ENCODE peak calls at places on chromosomes 2 and 18, in four cellular contexts. T is cardiac fibroblast, G is PC-9, I is lower lobe of right lung. E is an unnamed sample.

GRCh38 chr2:35783723-35784122 is 571.9 kb upstream of the CRIM1 start:
- DNase-seq in T (no peak), G (peak; percentile 68), I (no peak), E (no peak)

GRCh38 chr2:44941551-44942234 is at the start of gene SIX3:
- DNase-seq in T (no peak), G (peak; percentile 65), I (no peak), E (no peak)

GRCh38 chr2:187873132-187873531 is 318.9 kb upstream of the TFPI start:
- DNase-seq in T (no peak), G (no peak), I (no peak), E (no peak)

GRCh38 chr2:70471129-70471528 is 82.5 kb downstream of the TGFA start:
- DNase-seq in T (no peak), G (peak; percentile 39), I (no peak), E (no peak)

GRCh38 chr2:8488001-8488738 is 193.7 kb upstream of the ID2 start:
- DNase-seq in T (no peak), G (no peak), I (no peak), E (no peak)

GRCh38 chr2:152336103-152336853 is 1.3 kb downstream of the FMNL2 start:
- DNase-seq in T (peak; percentile 55), G (peak; percentile 41), I (peak; percentile 72), E (peak; percentile 75)

GRCh38 chr2:52964916-52965530 is 802.6 kb upstream of the CHAC2 start:
- DNase-seq in T (no peak), G (no peak), I (no peak), E (no peak)

GRCh38 chr2:20687260-20687772 is 20.4 kb downstream of the GDF7 start:
- DNase-seq in T (no peak), G (no peak), I (no peak), E (no peak)

GRCh38 chr2:112483047-112483473 is 1.1 kb downstream of the TTL start:
- DNase-seq in T (peak; percentile 55), G (peak; percentile 40), I (no peak), E (peak; percentile 16)

GRCh38 chr2:151575338-151575737 is 158.9 kb downstream of the NEB start:
- DNase-seq in T (peak; percentile 14), G (no peak), I (no peak), E (no peak)

GRCh38 chr18:59551902-59552635 is 145.2 kb downstream of the CCBE1 start:
- DNase-seq in T (peak; percentile 72), G (no peak), I (no peak), E (no peak)

GRCh38 chr2:175097297-175097696 is 70.7 kb downstream of the ATF2 start:
- DNase-seq in T (peak; percentile 10), G (no peak), I (no peak), E (no peak)

GRCh38 chr18:32300914-32301313 is 111.1 kb downstream of the MEP1B start:
- DNase-seq in T (peak; percentile 88), G (no peak), I (no peak), E (no peak)

GRCh38 chr18:13235981-13236380 is 17.4 kb downstream of the LDLRAD4 start:
- DNase-seq in T (no peak), G (no peak), I (peak; percentile 47), E (peak; percentile 33)

GRCh38 chr2:218368150-218368528 is 11.5 kb downstream of the CATIP start:
- DNase-seq in T (no peak), G (no peak), I (peak; percentile 61), E (no peak)

GRCh38 chr2:236711440-236711839 is 141.8 kb downstream of the ACKR3 start:
- DNase-seq in T (peak; percentile 56), G (peak; percentile 83), I (no peak), E (no peak)

GRCh38 chr18:59954746-59955145 is 55.0 kb downstream of the PMAIP1 start:
- DNase-seq in T (peak; percentile 10), G (peak; percentile 83), I (no peak), E (no peak)

GRCh38 chr2:198659471-198659870 is 798.3 kb downstream of the SATB2 start:
- DNase-seq in T (no peak), G (no peak), I (no peak), E (peak; percentile 19)

GRCh38 chr2:60440761-60441160 is 112.7 kb downstream of the BCL11A start:
- DNase-seq in T (no peak), G (no peak), I (no peak), E (no peak)

GRCh38 chr2:22912398-22912797 is 472.6 kb upstream of the KLHL29 start:
- DNase-seq in T (no peak), G (no peak), I (no peak), E (no peak)

GRCh38 chr2:234770081-234770506 is 181.7 kb upstream of the SH3BP4 start:
- DNase-seq in T (peak; percentile 73), G (no peak), I (no peak), E (no peak)

GRCh38 chr2:104521247-104521646 is 332.7 kb upstream of the POU3F3 start:
- DNase-seq in T (no peak), G (no peak), I (no peak), E (no peak)

GRCh38 chr18:47990981-47991380 is 60.5 kb upstream of the SMAD2 start:
- DNase-seq in T (no peak), G (no peak), I (no peak), E (no peak)

GRCh38 chr2:285506-285905 is 2.4 kb downstream of the ALKAL2 start:
- DNase-seq in T (peak; percentile 72), G (no peak), I (no peak), E (no peak)

GRCh38 chr2:52115750-52116149 is 1083.8 kb upstream of the NRXN1 start:
- DNase-seq in T (no peak), G (no peak), I (no peak), E (no peak)

GRCh38 chr18:46097853-46098615 is at the start of gene ATP5F1A:
- DNase-seq in T (peak; percentile 85), G (peak; percentile 72), I (peak; percentile 90), E (peak; percentile 93)
- TF ChIP-seq CTCF in T (no peak), G (no peak), I (peak; percentile 18), E (no peak)

DNA sequence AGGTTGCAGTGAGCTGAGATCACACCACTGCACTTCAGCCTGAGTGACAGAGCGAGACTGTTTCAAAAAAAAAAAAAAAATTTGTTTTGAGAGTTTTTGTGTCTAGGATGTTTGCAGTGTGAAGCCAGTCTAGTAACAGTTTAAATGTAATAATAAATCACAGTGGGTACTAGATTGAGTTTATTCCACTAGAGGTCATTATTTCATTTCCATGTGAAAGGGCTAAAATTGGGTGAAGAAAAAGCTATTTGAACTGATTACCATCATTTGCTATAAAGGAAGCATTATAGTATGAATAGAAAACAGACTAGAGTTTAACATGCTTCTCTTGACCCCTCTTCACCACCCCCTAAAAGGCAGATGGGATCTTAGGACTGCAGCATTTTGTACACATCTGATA is 20.3 kb downstream of the SNRPD1 start:
- DNase-seq in T (peak; percentile 39), G (no peak), I (no peak), E (no peak)
- TF ChIP-seq CTCF in T (no peak), G (no peak), I (no peak), E (no peak)

GRCh38 chr2:121006783-121007489 is 271.3 kb downstream of the GLI2 start:
- DNase-seq in T (no peak), G (no peak), I (no peak), E (no peak)

GRCh38 chr2:121005512-121005911 is 269.8 kb downstream of the GLI2 start:
- DNase-seq in T (no peak), G (no peak), I (no peak), E (no peak)

GRCh38 chr2:121010998-121011397 is 274.0 kb downstream of the TFCP2L1 start:
- DNase-seq in T (no peak), G (no peak), I (no peak), E (no peak)

GRCh38 chr2:121007490-121007853 is 271.8 kb downstream of the GLI2 start:
- DNase-seq in T (no peak), G (no peak), I (no peak), E (no peak)

DNA sequence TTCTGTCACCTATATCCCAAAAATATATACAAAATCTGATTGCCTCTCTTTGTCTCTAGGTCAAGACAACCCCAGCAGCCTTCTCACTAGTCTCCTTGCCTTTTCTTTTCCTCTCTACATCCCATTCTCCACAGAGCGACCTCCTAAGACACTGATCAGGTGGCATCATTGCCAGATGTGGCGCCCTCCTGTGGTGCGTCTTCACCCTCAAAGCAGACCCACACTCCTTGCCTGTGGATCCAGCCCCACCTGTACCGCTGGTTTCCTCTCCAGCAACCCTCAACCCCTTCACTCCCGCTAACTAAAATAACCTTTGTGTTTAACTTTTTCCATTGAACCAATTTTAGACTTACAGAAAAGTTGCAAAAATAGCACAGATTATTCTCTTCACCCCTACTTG is 273.3 kb downstream of the GLI2 start:
- DNase-seq in T (peak; percentile 5), G (no peak), I (no peak), E (no peak)
- TF ChIP-seq CTCF in T (peak; percentile 40), G (peak; percentile 46), I (no peak), E (no peak)

GRCh38 chr2:135799738-135800137 is 37.2 kb downstream of the LCT start:
- DNase-seq in T (no peak), G (no peak), I (no peak), E (no peak)

GRCh38 chr2:135798275-135798705 is 38.7 kb downstream of the LCT start:
- DNase-seq in T (no peak), G (no peak), I (no peak), E (no peak)

GRCh38 chr2:135800513-135801460 is 36.2 kb downstream of the LCT start:
- DNase-seq in T (no peak), G (no peak), I (no peak), E (no peak)

GRCh38 chr2:135797497-135798274 is 39.3 kb downstream of the LCT start:
- DNase-seq in T (peak; percentile 85), G (peak; percentile 48), I (peak; percentile 83), E (peak; percentile 80)

DNA sequence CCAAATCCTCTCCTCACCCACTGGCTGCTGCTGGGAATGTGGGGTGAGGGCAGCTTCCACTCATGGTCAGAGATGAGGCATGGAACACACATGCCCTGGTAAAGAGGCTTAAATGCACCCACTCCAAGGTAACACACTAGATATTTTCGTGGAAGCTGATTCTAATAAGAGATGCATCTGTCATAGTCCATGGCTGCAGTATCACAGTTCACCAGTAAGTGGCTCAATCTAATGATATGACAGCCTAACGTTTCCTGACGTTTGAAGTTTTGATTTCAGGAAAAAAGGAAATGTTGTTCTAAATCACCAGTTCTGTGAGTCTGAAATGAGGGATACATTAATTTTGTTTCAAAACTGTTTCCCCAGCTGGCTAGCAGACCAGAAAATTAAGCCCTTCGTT is 38.2 kb downstream of the LCT start:
- DNase-seq in T (no peak), G (no peak), I (no peak), E (no peak)
- TF ChIP-seq CTCF in T (peak; percentile 45), G (peak; percentile 38), I (no peak), E (no peak)

GRCh38 chr2:181573140-181573736 is 83.7 kb downstream of the CERKL start:
- DNase-seq in T (peak; percentile 52), G (peak; percentile 49), I (no peak), E (no peak)
- TF ChIP-seq CTCF in T (peak; percentile 51), G (peak; percentile 86), I (peak; percentile 38), E (no peak)

DNA sequence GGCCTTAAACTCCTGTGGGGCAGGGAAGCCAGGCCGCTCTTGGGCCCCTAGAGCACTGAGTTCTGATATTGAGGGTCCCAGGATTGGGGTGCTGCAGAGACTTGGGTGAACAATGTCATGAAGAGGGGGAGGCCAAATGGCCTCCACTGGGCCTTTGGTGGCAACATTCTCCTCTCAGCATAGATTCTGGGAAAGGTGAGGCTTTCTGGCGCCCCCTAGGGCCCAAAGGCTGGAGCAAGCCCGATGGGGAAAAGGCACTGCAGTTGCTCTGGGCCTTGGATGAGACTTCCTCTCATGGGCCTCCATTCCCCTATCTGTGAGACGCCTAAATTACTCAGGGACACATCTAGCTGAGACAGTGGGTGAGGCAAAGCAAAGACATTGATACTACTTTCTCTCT is 84.8 kb downstream of the ACAA2 start:
- DNase-seq in T (peak; percentile 56), G (peak; percentile 42), I (peak; percentile 61), E (peak; percentile 85)
- TF ChIP-seq CTCF in T (peak; percentile 92), G (peak; percentile 73), I (peak; percentile 66), E (peak; percentile 48)